ENCODE peak calls at places on chromosomes 7 and 10, in seven cellular contexts. K is NCI-H748 treated with DMSO at 0.1 percent for 48 hours; I is ascending aorta; G is activated naive CD8-positive, alpha-beta T cell treated with anti-CD3 and anti-CD28 coated beads, Interleukin-2, amount 50 U/mL, for 24 hours; N is left lobe of liver; X is Right ventricle myocardium inferior; V is GM23338. R is an unnamed sample.
A peak's percentile ranks its signal among the peaks of the same experiment; 100 is the strongest.

GRCh38 chr10:60341969-60342368 is 47.7 kb downstream of the ANK3 start:
- DNase-seq in K (no peak), I (no peak), G (no peak), N (no peak), X (no peak), V (no peak), R (no peak)

GRCh38 chr10:2119316-2119715 is 382.0 kb upstream of the ADARB2 start:
- DNase-seq in K (no peak), I (no peak), G (no peak), N (no peak), X (no peak), V (no peak), R (no peak)

GRCh38 chr10:71232089-71232998 is 20.0 kb downstream of the UNC5B start:
- DNase-seq in K (no peak), I (peak; percentile 64), G (no peak), N (no peak), X (peak; percentile 87), V (no peak), R (peak; percentile 32)

GRCh38 chr10:104209575-104210198 is 22.5 kb downstream of the CFAP43 start:
- DNase-seq in K (peak; percentile 14), I (no peak), G (peak; percentile 22), N (no peak), X (no peak), V (peak; percentile 79), R (no peak)

GRCh38 chr10:30176776-30177533 is 117.6 kb upstream of the JCAD start:
- DNase-seq in K (no peak), I (no peak), G (no peak), N (no peak), X (no peak), V (no peak), R (no peak)

GRCh38 chr10:51530540-51530939 is 168.9 kb downstream of the CSTF2T start:
- DNase-seq in K (no peak), I (no peak), G (no peak), N (no peak), X (peak; percentile 61), V (no peak), R (no peak)

GRCh38 chr10:43867667-43868361 is 219.1 kb upstream of the ZNF32 start:
- DNase-seq in K (no peak), I (no peak), G (no peak), N (no peak), X (no peak), V (no peak), R (no peak)

GRCh38 chr10:108685863-108686531 is 1237.3 kb downstream of the XPNPEP1 start:
- DNase-seq in K (no peak), I (no peak), G (no peak), N (no peak), X (no peak), V (peak; percentile 24), R (no peak)

GRCh38 chr7:34748244-34749039 is 90.4 kb downstream of the NPSR1 start:
- DNase-seq in K (no peak), I (no peak), G (no peak), N (peak; percentile 51), X (peak; percentile 78), V (peak; percentile 14), R (peak; percentile 97)

GRCh38 chr10:104259999-104260774 is 5.5 kb downstream of the GSTO1 start:
- DNase-seq in K (no peak), I (no peak), G (no peak), N (no peak), X (no peak), V (no peak), R (no peak)

GRCh38 chr10:35963685-35964084 is 321.6 kb upstream of the FZD8 start:
- DNase-seq in K (no peak), I (no peak), G (no peak), N (no peak), X (no peak), V (no peak), R (no peak)

GRCh38 chr7:70470751-70471150 is 661.2 kb upstream of the GALNT17 start:
- DNase-seq in K (no peak), I (no peak), G (no peak), N (no peak), X (no peak), V (no peak), R (no peak)

GRCh38 chr7:23970193-23970592 is 260.2 kb downstream of the STK31 start:
- DNase-seq in K (no peak), I (no peak), G (no peak), N (no peak), X (no peak), V (no peak), R (no peak)

GRCh38 chr10:88707429-88708110 is 1.5 kb downstream of the LIPK start:
- DNase-seq in K (no peak), I (no peak), G (peak; percentile 10), N (no peak), X (no peak), V (no peak), R (no peak)

GRCh38 chr7:126778101-126778500 is 474.6 kb downstream of the GRM8 start:
- DNase-seq in K (peak; percentile 90), I (no peak), G (no peak), N (no peak), X (no peak), V (peak; percentile 41), R (peak; percentile 98)

GRCh38 chr10:48594371-48594770 is 10.5 kb downstream of the ARHGAP22 start:
- DNase-seq in K (no peak), I (no peak), G (no peak), N (no peak), X (no peak), V (no peak), R (peak; percentile 14)

GRCh38 chr7:81127991-81128390 is 209.1 kb upstream of the SEMA3C start:
- DNase-seq in K (no peak), I (no peak), G (no peak), N (no peak), X (no peak), V (no peak), R (no peak)

R was measured in DMS153.